ENCODE peak calls at places on chromosomes 1 and 21, in five cellular contexts. C is OCI-LY7; J is NCI-H1930; H is WERI-Rb-1; R is central memory CD4-positive, alpha-beta T cell. D is an unnamed sample.
A peak's percentile ranks its signal among the peaks of the same experiment; 100 is the strongest.

GRCh38 chr21:40371329-40371728 is 475.6 kb downstream of the DSCAM start:
- DNase-seq in R (no peak), H (no peak), C (no peak), J (no peak), D (no peak)

GRCh38 chr1:93468681-93469080 is 20.8 kb downstream of the FNBP1L start:
- DNase-seq in H (no peak), C (no peak), R (no peak), J (no peak), D (no peak)

GRCh38 chr1:18539171-18539570 is 58.4 kb downstream of the KLHDC7A start:
- DNase-seq in R (no peak), H (no peak), C (peak; percentile 18), J (no peak), D (no peak)

GRCh38 chr1:84932991-84933611 is 40.1 kb upstream of the LPAR3 start:
- DNase-seq in R (no peak), H (no peak), J (no peak), C (no peak), D (no peak)

GRCh38 chr1:201624741-201625646 is 86.1 kb downstream of the NAV1 start:
- DNase-seq in R (no peak), J (no peak), C (no peak), H (no peak), D (no peak)

GRCh38 chr1:160682983-160683886 is 28.4 kb downstream of the CD48 start:
- DNase-seq in J (no peak), H (no peak), R (peak; percentile 42), C (no peak), D (no peak)

GRCh38 chr1:6273380-6273891 is 12.5 kb upstream of the GPR153 start:
- DNase-seq in J (no peak), H (no peak), C (no peak), R (no peak), D (no peak)

GRCh38 chr21:20641251-20641650 is 357.0 kb upstream of the NCAM2 start:
- DNase-seq in J (no peak), C (no peak), H (no peak), R (no peak), D (no peak)

GRCh38 chr1:47760248-47760629 is 236.9 kb downstream of the TRABD2B start:
- DNase-seq in J (no peak), H (no peak), R (no peak), C (no peak), D (no peak)

GRCh38 chr1:28756846-28757245 is 20.1 kb downstream of the YTHDF2 start:
- DNase-seq in C (no peak), H (no peak), R (no peak), J (no peak), D (no peak)

GRCh38 chr1:34188418-34188817 is 11.7 kb downstream of the C1orf94 start:
- DNase-seq in C (no peak), R (no peak), H (no peak), J (no peak), D (no peak)

GRCh38 chr1:227883641-227884301 is 64.0 kb downstream of the WNT9A start:
- DNase-seq in R (no peak), J (no peak), H (no peak), C (no peak), D (no peak)

GRCh38 chr1:27527223-27527856 is 37.4 kb upstream of the WASF2 start:
- DNase-seq in H (peak; percentile 77), R (peak; percentile 69), J (peak; percentile 88), C (peak; percentile 97), D (no peak)

GRCh38 chr1:165903672-165904071 is 76.3 kb downstream of the UCK2 start:
- DNase-seq in H (no peak), C (no peak), J (no peak), R (no peak), D (no peak)

GRCh38 chr1:149997585-149998262 is 12.8 kb downstream of the OTUD7B start:
- DNase-seq in J (no peak), R (no peak), C (peak; percentile 75), H (no peak), D (no peak)

GRCh38 chr1:180278791-180279432 is 48.8 kb downstream of the LHX4 start:
- DNase-seq in J (no peak), C (no peak), H (no peak), R (no peak), D (no peak)

GRCh38 chr21:17660449-17660848 is 47.7 kb upstream of the BTG3 start:
- DNase-seq in H (no peak), R (no peak), C (no peak), J (no peak), D (no peak)

GRCh38 chr1:53063744-53064515 is 1.9 kb downstream of the PODN start:
- DNase-seq in J (no peak), C (no peak), H (no peak), R (no peak), D (no peak)

GRCh38 chr1:212074856-212075255 is 39.3 kb downstream of the DTL start:
- DNase-seq in J (no peak), C (no peak), H (no peak), R (no peak), D (no peak)

GRCh38 chr1:48889088-48889487 is 112.4 kb upstream of the BEND5 start:
- DNase-seq in H (no peak), J (peak; percentile 37), C (no peak), R (no peak), D (no peak)

GRCh38 chr21:25788677-25789076 is 53.9 kb downstream of the GABPA start:
- DNase-seq in C (no peak), R (no peak), H (no peak), J (no peak), D (no peak)

GRCh38 chr1:47187226-47187925 is 2.5 kb downstream of the PDZK1IP1 start:
- DNase-seq in J (no peak), R (no peak), H (no peak), C (no peak), D (no peak)

GRCh38 chr1:41277371-41277994 is 35.4 kb upstream of the SCMH1 start:
- DNase-seq in J (no peak), H (peak; percentile 30), C (no peak), R (no peak), D (no peak)

GRCh38 chr1:226706664-226707063 is 32.4 kb downstream of the ITPKB start:
- DNase-seq in R (no peak), J (no peak), H (peak; percentile 55), C (no peak), D (no peak)

GRCh38 chr1:152735648-152736047 is 22.2 kb upstream of the KPRP start:
- DNase-seq in J (no peak), R (no peak), H (no peak), C (no peak), D (no peak)

GRCh38 chr21:42653492-42654061 is at the start of gene PDE9A:
- DNase-seq in J (peak; percentile 63), H (peak; percentile 76), R (peak; percentile 34), C (peak; percentile 51), D (peak; percentile 43)

D was measured in activated naive CD4-positive, alpha-beta T cell.